ENCODE peak calls at places on chromosomes 12 and 14, in four cellular contexts. One of them, this sample, is unnamed. For H3K4me1, the result is how much of the 10 kb centered on the place peaks cover.

GRCh38 chr12:124217508-124217981 is 77.3 kb upstream of the RFLNA start:
- DNase-seq in body of pancreas: no peak
- DNase-seq in MM.1S: no peak
- DNase-seq in prostate gland: no peak
- DNase-seq in this sample: no peak

GRCh38 chr12:15427913-15428312 is 105.6 kb downstream of the PTPRO start:
- DNase-seq in body of pancreas: no peak
- DNase-seq in MM.1S: no peak
- DNase-seq in prostate gland: no peak
- DNase-seq in this sample: no peak

GRCh38 chr12:131863711-131864396 is 30.6 kb upstream of the ULK1 start:
- DNase-seq in body of pancreas: no peak
- DNase-seq in MM.1S: no peak
- DNase-seq in prostate gland: no peak
- DNase-seq in this sample: no peak

GRCh38 chr14:105005929-105006830 is 14.7 kb downstream of the CDCA4 start:
- DNase-seq in body of pancreas: no peak
- DNase-seq in prostate gland: no peak
- DNase-seq in MM.1S: no peak
- DNase-seq in this sample: no peak

GRCh38 chr12:50049254-50050118 is 7.9 kb upstream of the ASIC1 start:
- DNase-seq in body of pancreas: no peak
- DNase-seq in prostate gland: no peak
- DNase-seq in MM.1S: no peak
- DNase-seq in this sample: no peak

GRCh38 chr14:84750763-84751554 is 779.0 kb upstream of the FLRT2 start:
- DNase-seq in body of pancreas: no peak
- DNase-seq in prostate gland: no peak
- DNase-seq in MM.1S: no peak
- DNase-seq in this sample: no peak

GRCh38 chr12:76942276-76942675 is 63.5 kb upstream of the CSRP2 start:
- DNase-seq in prostate gland: no peak
- DNase-seq in body of pancreas: no peak
- DNase-seq in MM.1S: no peak
- DNase-seq in this sample: no peak

GRCh38 chr14:53168786-53169185 is 15.7 kb upstream of the DDHD1 start:
- DNase-seq in MM.1S: no peak
- DNase-seq in prostate gland: no peak
- DNase-seq in body of pancreas: no peak
- DNase-seq in this sample: no peak

GRCh38 chr14:70735043-70735442 is 74.3 kb downstream of the MAP3K9 start:
- DNase-seq in body of pancreas: no peak
- DNase-seq in prostate gland: no peak
- DNase-seq in MM.1S: no peak
- DNase-seq in this sample: no peak

GRCh38 chr14:72679106-72679505 is 214.8 kb downstream of the DPF3 start:
- DNase-seq in body of pancreas: no peak
- DNase-seq in prostate gland: no peak
- DNase-seq in MM.1S: no peak
- DNase-seq in this sample: no peak

GRCh38 chr12:107515446-107515958 is 170.1 kb upstream of the PWP1 start:
- DNase-seq in prostate gland: no peak
- DNase-seq in body of pancreas: peak
- DNase-seq in MM.1S: peak
- DNase-seq in this sample: no peak

GRCh38 chr12:56636118-56636674 is 6.1 kb upstream of the BAZ2A start:
- DNase-seq in prostate gland: peak
- DNase-seq in body of pancreas: peak
- DNase-seq in MM.1S: peak
- DNase-seq in this sample: peak

GRCh38 chr14:104953896-104954656 is 24.1 kb downstream of the AHNAK2 start:
- DNase-seq in body of pancreas: no peak
- DNase-seq in MM.1S: no peak
- DNase-seq in prostate gland: no peak
- DNase-seq in this sample: no peak

GRCh38 chr12:96263449-96263902 is 69.3 kb downstream of the ELK3 start:
- DNase-seq in body of pancreas: peak
- DNase-seq in prostate gland: peak
- DNase-seq in MM.1S: no peak
- DNase-seq in this sample: peak

GRCh38 chr14:93655078-93655750 is 133.1 kb downstream of the PRIMA1 start:
- DNase-seq in MM.1S: peak
- DNase-seq in body of pancreas: peak
- DNase-seq in prostate gland: peak
- DNase-seq in this sample: no peak

GRCh38 chr12:75784591-75784990 is 247.0 kb downstream of the PHLDA1 start:
- DNase-seq in MM.1S: peak
- DNase-seq in body of pancreas: peak
- DNase-seq in prostate gland: peak
- DNase-seq in this sample: peak

GRCh38 chr12:89678225-89678624 is 30.4 kb downstream of the ATP2B1 start:
- DNase-seq in prostate gland: no peak
- DNase-seq in body of pancreas: no peak
- DNase-seq in MM.1S: no peak
- DNase-seq in this sample: no peak

GRCh38 chr14:34262511-34262910 is 199.5 kb downstream of the SPTSSA start:
- DNase-seq in prostate gland: no peak
- DNase-seq in body of pancreas: no peak
- DNase-seq in MM.1S: no peak
- DNase-seq in this sample: no peak

GRCh38 chr12:79140711-79141110 is 276.1 kb downstream of the SYT1 start:
- DNase-seq in body of pancreas: no peak
- DNase-seq in MM.1S: no peak
- DNase-seq in prostate gland: no peak
- DNase-seq in this sample: no peak

GRCh38 chr12:11661491-11662085 is 12.1 kb downstream of the ETV6 start:
- DNase-seq in body of pancreas: peak
- DNase-seq in prostate gland: no peak
- DNase-seq in MM.1S: no peak
- DNase-seq in this sample: peak

GRCh38 chr14:102008891-102009290 is 44.5 kb downstream of the DYNC1H1 start:
- DNase-seq in MM.1S: no peak
- DNase-seq in prostate gland: no peak
- DNase-seq in body of pancreas: no peak
- DNase-seq in this sample: no peak

GRCh38 chr12:76470028-76470939 is 89.3 kb downstream of the OSBPL8 start:
- DNase-seq in MM.1S: peak
- DNase-seq in body of pancreas: peak
- DNase-seq in prostate gland: no peak
- DNase-seq in this sample: no peak

GRCh38 chr14:69372146-69372545 is 26.0 kb downstream of the ERH start:
- DNase-seq in body of pancreas: no peak
- DNase-seq in MM.1S: no peak
- DNase-seq in prostate gland: no peak
- DNase-seq in this sample: no peak

GRCh38 chr12:10086387-10086786 is 12.4 kb downstream of the CLEC1A start:
- DNase-seq in MM.1S: no peak
- DNase-seq in body of pancreas: no peak
- DNase-seq in prostate gland: no peak
- DNase-seq in this sample: no peak

GRCh38 chr12:100375023-100375737 is 18.3 kb downstream of the SLC17A8 start:
- DNase-seq in MM.1S: no peak
- DNase-seq in body of pancreas: peak
- DNase-seq in prostate gland: peak
- DNase-seq in this sample: peak

GRCh38 chr12:114166360-114166759 is 200.2 kb upstream of the RBM19 start:
- DNase-seq in prostate gland: no peak
- DNase-seq in body of pancreas: peak
- DNase-seq in MM.1S: no peak
- DNase-seq in this sample: no peak

GRCh38 chr12:108884116-108885012 is 4.5 kb downstream of the DAO start:
- DNase-seq in prostate gland: peak
- DNase-seq in MM.1S: peak
- DNase-seq in body of pancreas: peak
- DNase-seq in this sample: peak

GRCh38 chr14:65703996-65704395 is 291.5 kb downstream of the FUT8 start:
- DNase-seq in body of pancreas: no peak
- DNase-seq in prostate gland: no peak
- DNase-seq in MM.1S: no peak
- DNase-seq in this sample: no peak

GRCh38 chr12:92445253-92446081 is 257.3 kb upstream of the PLEKHG7 start:
- DNase-seq in MM.1S: peak
- DNase-seq in prostate gland: no peak
- DNase-seq in body of pancreas: no peak
- DNase-seq in this sample: no peak

GRCh38 chr14:101101456-101102056 is 198.0 kb upstream of the RTL1 start:
- DNase-seq in prostate gland: no peak
- DNase-seq in body of pancreas: no peak
- DNase-seq in MM.1S: no peak
- DNase-seq in this sample: no peak

DNA sequence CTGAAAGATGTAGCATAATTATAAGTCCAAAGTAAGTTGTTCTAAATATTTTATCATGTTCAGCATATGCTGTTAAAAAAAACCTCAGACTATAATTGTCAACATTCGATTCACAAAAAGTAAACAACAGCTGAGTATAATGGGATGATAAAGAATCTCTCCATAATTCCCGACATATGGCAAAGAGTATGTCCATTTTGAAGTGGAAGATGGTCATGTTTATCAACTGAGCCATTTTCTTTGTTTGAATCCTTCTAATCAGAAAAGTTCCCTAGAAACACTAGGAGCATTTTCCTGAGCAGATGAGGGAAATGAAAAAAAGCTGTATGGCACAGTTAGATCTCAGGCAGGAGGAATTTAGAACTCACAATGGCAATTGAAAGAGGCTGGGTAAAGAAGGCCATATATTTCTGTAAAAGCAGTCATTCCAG is 192.1 kb upstream of the AMIGO2 start:
- DNase-seq in prostate gland: no peak
- DNase-seq in MM.1S: no peak
- DNase-seq in body of pancreas: no peak
- DNase-seq in this sample: no peak
- H3K27ac ChIP-seq in prostate gland: no peak
- H3K27ac ChIP-seq in MM.1S: no peak
- H3K27ac ChIP-seq in body of pancreas: no peak
- H3K27ac ChIP-seq in this sample: no peak

DNA sequence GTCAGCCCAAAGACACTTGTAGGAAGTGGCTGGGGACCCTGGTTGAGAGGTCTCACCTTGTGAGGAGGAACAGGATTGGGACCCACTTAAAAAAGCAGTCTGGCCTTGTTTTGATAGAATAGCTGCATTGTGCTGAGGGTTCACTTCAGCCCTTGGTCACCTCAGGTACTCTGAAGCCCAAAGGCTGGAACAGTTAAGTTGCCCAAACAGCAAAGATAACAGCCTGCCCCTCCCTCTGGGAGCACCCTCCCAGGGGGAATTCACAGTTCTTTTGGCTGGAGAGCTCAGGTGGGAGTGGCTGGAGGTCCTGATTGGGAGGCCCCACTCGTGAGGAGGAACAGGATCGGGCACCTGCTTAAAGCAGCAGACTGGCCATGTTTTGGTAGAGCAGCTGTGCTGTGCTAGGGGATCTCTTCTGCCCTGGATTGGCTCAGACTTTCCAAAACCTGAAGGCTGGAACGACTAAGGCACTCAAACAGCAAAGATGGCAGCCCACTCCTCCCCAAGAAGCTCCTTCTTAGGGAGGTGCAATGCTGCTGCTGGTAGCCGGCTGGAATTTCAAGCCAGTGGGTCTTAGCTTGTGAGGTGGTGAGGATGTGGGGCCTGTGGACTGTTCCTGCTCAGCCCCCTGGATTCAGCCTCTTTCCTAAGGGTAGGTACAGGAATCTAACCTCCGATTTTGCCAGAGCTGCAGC is 143.8 kb upstream of the SLC38A2 start:
- DNase-seq in body of pancreas: no peak
- DNase-seq in prostate gland: no peak
- DNase-seq in MM.1S: no peak
- DNase-seq in this sample: no peak
- H3K4me1 ChIP-seq in body of pancreas: under half
- H3K4me1 ChIP-seq in prostate gland: under half
- H3K4me1 ChIP-seq in MM.1S: under half
- H3K4me1 ChIP-seq in this sample: under half

DNA sequence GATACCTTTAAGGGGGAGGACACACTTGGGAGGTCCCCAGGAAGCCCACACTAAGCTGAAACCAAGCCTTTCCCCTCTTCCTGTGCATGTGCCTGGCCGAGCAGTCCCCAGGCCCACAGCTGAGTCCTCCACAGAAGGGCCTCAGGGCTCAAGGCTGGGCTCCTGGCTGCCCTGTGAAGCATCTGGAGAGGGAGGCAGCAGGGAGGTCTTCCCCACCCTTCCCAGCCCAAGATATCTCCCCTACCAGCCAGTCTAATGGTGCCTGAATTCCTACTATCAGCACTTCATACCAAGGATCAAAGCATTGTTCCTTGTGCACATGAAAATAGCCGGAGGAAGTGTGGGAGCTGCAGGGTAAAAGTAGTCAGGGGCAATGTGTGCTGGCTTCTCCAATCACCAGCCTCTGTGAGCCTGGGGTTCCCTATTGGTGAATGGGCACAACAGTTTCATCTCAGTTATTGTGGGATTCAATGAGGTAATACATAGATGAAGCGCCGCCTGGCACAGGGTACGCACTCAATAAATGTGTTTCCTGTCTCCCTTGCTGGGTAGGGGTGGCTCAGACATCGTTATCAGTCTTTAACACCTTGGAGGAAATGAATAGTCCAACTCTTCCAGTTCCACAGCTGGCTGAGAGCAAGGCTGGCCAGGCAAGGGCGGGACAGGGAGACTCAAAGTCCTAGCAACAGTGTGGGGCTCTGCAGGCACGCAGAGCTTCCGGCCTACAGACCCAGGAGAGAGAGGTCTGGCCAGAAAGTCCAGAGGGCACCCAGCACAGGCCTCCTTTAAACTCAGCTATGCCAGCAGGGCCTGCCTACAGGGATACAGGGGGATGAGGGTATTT is 39.1 kb upstream of the PNMA1 start:
- DNase-seq in MM.1S: no peak
- DNase-seq in prostate gland: no peak
- DNase-seq in body of pancreas: peak
- DNase-seq in this sample: peak
- H3K4me3 ChIP-seq in MM.1S: no peak
- H3K4me3 ChIP-seq in prostate gland: no peak
- H3K4me3 ChIP-seq in body of pancreas: no peak
- H3K4me3 ChIP-seq in this sample: peak

GRCh38 chr14:75430526-75430925 is 2.7 kb downstream of the JDP2 start:
- DNase-seq in MM.1S: no peak
- DNase-seq in body of pancreas: peak
- DNase-seq in prostate gland: peak
- DNase-seq in this sample: peak
- H3K27ac ChIP-seq in MM.1S: no peak
- H3K27ac ChIP-seq in body of pancreas: peak
- H3K27ac ChIP-seq in prostate gland: no peak
- H3K27ac ChIP-seq in this sample: peak

DNA sequence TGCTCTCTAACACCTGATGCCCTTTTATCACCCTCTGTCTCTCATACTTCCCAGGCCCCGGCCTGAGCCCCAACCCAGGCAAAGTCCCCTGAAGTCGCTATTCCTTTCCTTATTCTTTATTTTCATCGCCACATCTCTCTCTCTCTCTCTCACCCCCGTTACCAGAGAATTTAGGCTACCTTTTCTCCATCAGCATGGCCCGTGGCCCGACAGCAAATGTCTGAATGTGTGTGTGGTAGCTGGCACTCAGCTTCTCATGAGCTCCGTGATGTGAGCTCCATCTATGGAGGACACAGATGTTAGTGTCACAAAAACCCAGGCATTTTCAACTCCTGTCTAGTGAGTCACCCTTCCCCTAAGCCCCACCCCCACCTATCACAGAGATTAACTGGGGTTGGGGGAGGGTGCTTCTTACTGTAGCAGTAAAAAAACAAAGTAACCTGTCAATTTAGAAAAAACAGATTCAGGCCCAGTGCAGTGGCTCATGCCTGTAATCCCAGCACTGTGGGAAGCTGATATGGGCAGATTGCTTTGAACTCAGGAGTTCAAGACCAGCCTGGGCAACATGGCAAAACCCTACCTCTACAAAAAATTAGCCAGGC is 53.8 kb downstream of the VCPKMT start:
- DNase-seq in MM.1S: no peak
- DNase-seq in body of pancreas: peak
- DNase-seq in prostate gland: no peak
- DNase-seq in this sample: peak
- H3K4me1 ChIP-seq in MM.1S: under half
- H3K4me1 ChIP-seq in body of pancreas: under half
- H3K4me1 ChIP-seq in prostate gland: under half
- H3K4me1 ChIP-seq in this sample: under half